ENCODE peak calls at places on chromosomes 16 and 17, in five cellular contexts. One of them, this sample, is unnamed.

GRCh38 chr17:39564201-39564828 is 43.4 kb downstream of the NEUROD2 start:
- DNase-seq in MM.1S: no peak
- DNase-seq in endodermal cell: peak
- DNase-seq in tibial nerve: no peak
- DNase-seq in Daoy: no peak
- DNase-seq in this sample: no peak

GRCh38 chr16:54286067-54286329 is 589 bp downstream of the IRX3 start:
- DNase-seq in MM.1S: no peak
- DNase-seq in endodermal cell: no peak
- DNase-seq in tibial nerve: no peak
- DNase-seq in Daoy: no peak
- DNase-seq in this sample: no peak

GRCh38 chr17:3335876-3336275 is 37.7 kb upstream of the OR3A1 start:
- DNase-seq in MM.1S: no peak
- DNase-seq in endodermal cell: no peak
- DNase-seq in tibial nerve: no peak
- DNase-seq in Daoy: no peak
- DNase-seq in this sample: no peak

GRCh38 chr17:61399131-61400057 is at the start of gene TBX2:
- DNase-seq in MM.1S: peak
- DNase-seq in endodermal cell: peak
- DNase-seq in tibial nerve: peak
- DNase-seq in Daoy: peak
- DNase-seq in this sample: peak

GRCh38 chr17:17681187-17681743 is at the start of gene RAI1:
- DNase-seq in MM.1S: peak
- DNase-seq in endodermal cell: peak
- DNase-seq in tibial nerve: peak
- DNase-seq in Daoy: peak
- DNase-seq in this sample: peak

GRCh38 chr17:77836557-77837041 is 121.9 kb upstream of the TNRC6C start:
- DNase-seq in MM.1S: no peak
- DNase-seq in endodermal cell: no peak
- DNase-seq in tibial nerve: no peak
- DNase-seq in Daoy: peak
- DNase-seq in this sample: peak

GRCh38 chr16:58155839-58156238 is 26.7 kb upstream of the CFAP20 start:
- DNase-seq in MM.1S: no peak
- DNase-seq in endodermal cell: no peak
- DNase-seq in tibial nerve: no peak
- DNase-seq in Daoy: no peak
- DNase-seq in this sample: no peak

GRCh38 chr17:4049546-4049945 is 85.3 kb upstream of the ATP2A3 start:
- DNase-seq in MM.1S: no peak
- DNase-seq in endodermal cell: no peak
- DNase-seq in tibial nerve: no peak
- DNase-seq in Daoy: no peak
- DNase-seq in this sample: no peak

This sample was measured in right lobe of liver.